ENCODE peak calls at places on chromosomes 6 and 20, in four cellular contexts. T is K562, U is A549, N is HepG2. K is an unnamed sample.

GRCh38 chr6:2938632-2939083 is 32.7 kb downstream of the SERPINB6 start:
- DNase-seq in U (peak), T (no peak), N (peak), K (no peak)

GRCh38 chr20:46739441-46740213 is 30.2 kb downstream of the SLC2A10 start:
- DNase-seq in T (no peak), U (no peak), N (no peak), K (no peak)

GRCh38 chr20:32332614-32333013 is 25.5 kb upstream of the ASXL1 start:
- DNase-seq in U (no peak), N (no peak), T (no peak), K (no peak)

GRCh38 chr6:90463359-90463758 is 123.5 kb downstream of the MAP3K7 start:
- DNase-seq in N (no peak), T (no peak), U (no peak), K (no peak)

GRCh38 chr20:39835040-39835842 is 853.8 kb downstream of the MAFB start:
- DNase-seq in U (no peak), T (no peak), N (no peak), K (no peak)

GRCh38 chr6:71531006-71531405 is 242.4 kb downstream of the OGFRL1 start:
- DNase-seq in N (no peak), T (no peak), U (no peak), K (no peak)

GRCh38 chr6:25754508-25754907 is at the start of gene SLC17A4:
- DNase-seq in U (no peak), N (no peak), T (no peak), K (no peak)

GRCh38 chr6:38783436-38784228 is 68.5 kb downstream of the DNAH8 start:
- DNase-seq in U (no peak), T (no peak), N (no peak), K (no peak)

GRCh38 chr6:1554241-1554880 is 55.4 kb upstream of the FOXC1 start:
- DNase-seq in N (no peak), U (no peak), T (no peak), K (peak)

GRCh38 chr6:75458895-75459294 is 34.7 kb downstream of the FILIP1 start:
- DNase-seq in N (no peak), T (no peak), U (peak), K (no peak)
- TF ChIP-seq EP300 in N (no peak), T (no peak), U (peak), K (no peak)

GRCh38 chr6:11918739-11919605 is 93.1 kb upstream of the HIVEP1 start:
- DNase-seq in T (peak), U (no peak), N (no peak), K (no peak)
- TF ChIP-seq ESRRA in T (peak), U (no peak), N (no peak), K (no peak)

DNA sequence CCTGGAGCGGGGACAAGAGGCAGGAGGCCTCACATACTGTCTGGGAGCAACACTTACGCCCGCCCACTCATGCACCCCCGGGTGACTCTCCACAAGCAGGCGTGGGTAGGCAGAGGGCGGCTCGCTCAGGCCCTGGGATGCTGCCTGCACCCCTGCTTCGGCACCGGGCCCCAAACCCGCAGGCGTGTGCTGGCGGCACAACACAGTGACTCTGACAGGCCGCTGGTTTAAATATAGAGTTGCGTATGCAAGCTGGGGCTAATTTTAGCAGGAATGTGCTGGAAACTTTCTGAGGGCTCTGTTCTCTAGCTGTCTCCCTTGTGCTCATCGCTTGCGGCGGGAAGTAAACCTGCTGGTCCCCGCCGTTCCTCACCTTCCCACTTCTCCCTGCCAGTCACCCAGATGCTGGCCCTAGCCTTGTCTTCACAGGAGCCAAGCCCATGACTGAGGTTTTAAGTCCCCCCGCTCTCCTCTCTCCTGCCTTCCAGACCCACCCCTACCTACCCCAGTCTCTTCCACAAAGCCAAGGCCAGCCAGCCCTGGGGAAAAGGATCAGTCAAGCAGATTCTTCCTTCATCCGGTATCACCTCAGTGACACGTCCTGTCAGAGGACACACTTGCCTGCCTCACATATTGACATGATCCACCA is 94.5 kb upstream of the FOXP4 start:
- DNase-seq in U (no peak), N (no peak), T (no peak), K (no peak)
- TF ChIP-seq EP300 in U (no peak), N (no peak), T (no peak), K (no peak)

GRCh38 chr20:3890999-3891929 is 2.1 kb downstream of the PANK2 start:
- DNase-seq in T (no peak), U (no peak), N (no peak), K (no peak)

GRCh38 chr20:3889489-3890409 is 562 bp downstream of the PANK2 start:
- DNase-seq in T (peak), N (peak), U (peak), K (no peak)

GRCh38 chr20:3887870-3888614 is 1.1 kb upstream of the PANK2 start:
- DNase-seq in N (no peak), T (no peak), U (peak), K (no peak)

GRCh38 chr20:3888622-3889488 is at the start of gene PANK2:
- DNase-seq in T (peak), N (peak), U (peak), K (peak)

DNA sequence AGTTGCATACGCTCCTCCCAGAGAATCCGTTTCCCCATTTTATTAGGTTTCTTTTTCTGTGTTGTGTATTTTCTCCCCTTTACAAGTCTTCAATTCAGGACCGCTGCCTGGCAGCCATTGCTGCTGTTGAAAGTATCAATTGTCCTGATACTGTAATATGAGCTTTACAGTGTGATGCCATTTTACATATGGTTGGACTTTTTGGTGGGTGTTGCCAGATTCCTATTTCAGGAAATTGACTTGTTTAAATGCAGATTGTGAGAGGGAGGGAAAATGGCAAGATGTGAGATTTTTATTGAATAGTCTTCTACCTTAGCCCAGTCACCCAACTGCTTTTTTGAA is 1.2 kb downstream of the PANK2 start:
- DNase-seq in N (peak), U (no peak), T (peak), K (no peak)
- TF ChIP-seq ESRRA in N (no peak), U (no peak), T (no peak), K (no peak)

K was measured in GM12878.